ENCODE peak calls at places on chromosome 2, in six cellular contexts. One of them, this sample, is unnamed.

GRCh38 chr2:207163053-207163814 is 2.5 kb downstream of the KLF7 start:
- DNase-seq in ovary: no peak
- DNase-seq in A549: peak; percentile 91
- DNase-seq in uterus: peak; percentile 26
- DNase-seq in esophagus squamous epithelium: no peak
- DNase-seq in GM12878: no peak
- DNase-seq in this sample: no peak

GRCh38 chr2:159936471-159936870 is 125.9 kb downstream of the PLA2R1 start:
- DNase-seq in uterus: no peak
- DNase-seq in ovary: no peak
- DNase-seq in GM12878: no peak
- DNase-seq in A549: peak; percentile 55
- DNase-seq in esophagus squamous epithelium: no peak
- DNase-seq in this sample: no peak

GRCh38 chr2:223950448-223951347 is 5.6 kb upstream of the WDFY1 start:
- DNase-seq in esophagus squamous epithelium: no peak
- DNase-seq in A549: no peak
- DNase-seq in ovary: no peak
- DNase-seq in uterus: no peak
- DNase-seq in GM12878: no peak
- DNase-seq in this sample: no peak

GRCh38 chr2:1727101-1727771 is 17.1 kb downstream of the PXDN start:
- DNase-seq in uterus: peak; percentile 11
- DNase-seq in ovary: no peak
- DNase-seq in esophagus squamous epithelium: no peak
- DNase-seq in GM12878: no peak
- DNase-seq in A549: no peak
- DNase-seq in this sample: peak; percentile 81

GRCh38 chr2:255195-255594 is 8.6 kb downstream of the SH3YL1 start:
- DNase-seq in ovary: no peak
- DNase-seq in esophagus squamous epithelium: no peak
- DNase-seq in A549: no peak
- DNase-seq in GM12878: no peak
- DNase-seq in uterus: no peak
- DNase-seq in this sample: no peak

GRCh38 chr2:58640042-58640441 is 398.9 kb upstream of the FANCL start:
- DNase-seq in uterus: no peak
- DNase-seq in ovary: no peak
- DNase-seq in esophagus squamous epithelium: no peak
- DNase-seq in A549: no peak
- DNase-seq in GM12878: no peak
- DNase-seq in this sample: no peak

GRCh38 chr2:217993817-217994459 is 8.9 kb downstream of the TNS1 start:
- DNase-seq in GM12878: no peak
- DNase-seq in uterus: peak; percentile 69
- DNase-seq in A549: peak; percentile 33
- DNase-seq in ovary: peak; percentile 80
- DNase-seq in esophagus squamous epithelium: no peak
- DNase-seq in this sample: no peak

GRCh38 chr2:128347701-128348504 is 29.2 kb upstream of the HS6ST1 start:
- DNase-seq in GM12878: no peak
- DNase-seq in ovary: peak; percentile 76
- DNase-seq in A549: no peak
- DNase-seq in esophagus squamous epithelium: no peak
- DNase-seq in uterus: peak; percentile 73
- DNase-seq in this sample: no peak

GRCh38 chr2:25276569-25277465 is 64.9 kb downstream of the DNMT3A start:
- DNase-seq in ovary: peak; percentile 60
- DNase-seq in esophagus squamous epithelium: peak; percentile 15
- DNase-seq in A549: no peak
- DNase-seq in GM12878: no peak
- DNase-seq in uterus: peak; percentile 70
- DNase-seq in this sample: no peak

GRCh38 chr2:11669454-11670291 is at the start of gene NTSR2:
- DNase-seq in ovary: peak; percentile 83
- DNase-seq in GM12878: no peak
- DNase-seq in A549: peak; percentile 68
- DNase-seq in esophagus squamous epithelium: no peak
- DNase-seq in uterus: peak; percentile 67
- DNase-seq in this sample: peak; percentile 83

GRCh38 chr2:234032301-234032856 is 18.1 kb upstream of the SPP2 start:
- DNase-seq in uterus: no peak
- DNase-seq in A549: peak; percentile 37
- DNase-seq in GM12878: no peak
- DNase-seq in ovary: no peak
- DNase-seq in esophagus squamous epithelium: no peak
- DNase-seq in this sample: no peak

GRCh38 chr2:6877402-6878305 is at the start of gene RSAD2:
- DNase-seq in GM12878: peak; percentile 15
- DNase-seq in esophagus squamous epithelium: no peak
- DNase-seq in uterus: peak; percentile 36
- DNase-seq in ovary: no peak
- DNase-seq in A549: no peak
- DNase-seq in this sample: no peak

GRCh38 chr2:86081724-86082123 is 24.0 kb downstream of the POLR1A start:
- DNase-seq in uterus: no peak
- DNase-seq in GM12878: no peak
- DNase-seq in A549: no peak
- DNase-seq in esophagus squamous epithelium: no peak
- DNase-seq in ovary: no peak
- DNase-seq in this sample: no peak

GRCh38 chr2:86079981-86080911 is 25.4 kb downstream of the POLR1A start:
- DNase-seq in A549: peak; percentile 82
- DNase-seq in esophagus squamous epithelium: peak; percentile 21
- DNase-seq in ovary: peak; percentile 88
- DNase-seq in GM12878: peak; percentile 45
- DNase-seq in uterus: peak; percentile 75
- DNase-seq in this sample: peak; percentile 69

GRCh38 chr2:86074811-86075210 is 30.9 kb downstream of the POLR1A start:
- DNase-seq in esophagus squamous epithelium: no peak
- DNase-seq in GM12878: no peak
- DNase-seq in ovary: no peak
- DNase-seq in A549: no peak
- DNase-seq in uterus: no peak
- DNase-seq in this sample: no peak

GRCh38 chr2:86082768-86083167 is 22.9 kb downstream of the POLR1A start:
- DNase-seq in uterus: no peak
- DNase-seq in ovary: no peak
- DNase-seq in esophagus squamous epithelium: no peak
- DNase-seq in A549: no peak
- DNase-seq in GM12878: no peak
- DNase-seq in this sample: no peak

DNA sequence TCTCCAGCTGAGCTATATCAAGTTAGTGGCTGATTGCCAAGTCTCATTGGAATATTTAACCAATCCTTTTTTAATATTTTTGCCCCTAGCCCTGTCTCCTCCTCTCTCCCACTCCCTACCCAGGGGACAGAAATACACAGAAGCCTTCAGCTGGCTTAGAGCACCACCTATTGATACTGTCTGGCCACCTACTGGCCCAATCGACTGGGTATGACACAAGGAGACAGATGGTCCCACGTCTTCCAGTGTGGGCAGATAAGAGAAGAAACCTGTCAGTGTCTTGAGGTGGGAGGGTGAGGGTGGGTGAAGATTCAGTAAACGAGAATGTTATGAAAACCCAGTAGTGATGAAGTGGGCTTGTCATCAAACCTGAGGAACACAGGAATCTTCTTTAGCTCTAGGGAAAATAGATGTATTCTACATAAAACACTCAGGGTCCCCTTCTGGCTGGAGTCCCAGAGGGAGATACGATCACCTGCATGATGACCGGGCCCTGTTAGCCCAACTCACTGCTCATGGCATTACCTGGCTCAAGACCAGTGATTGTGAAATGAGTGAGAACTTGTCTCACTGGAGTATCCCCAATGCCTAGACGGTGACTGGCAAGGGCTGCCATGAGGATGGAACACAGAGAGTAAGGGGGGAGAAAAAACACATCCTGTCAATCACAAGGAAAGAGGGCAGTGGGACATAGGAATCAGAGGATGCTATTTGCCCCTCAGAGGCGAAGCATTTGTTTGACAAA is 26.7 kb downstream of the POLR1A start:
- DNase-seq in esophagus squamous epithelium: no peak
- DNase-seq in GM12878: no peak
- DNase-seq in uterus: peak; percentile 51
- DNase-seq in ovary: no peak
- DNase-seq in A549: peak; percentile 69
- DNase-seq in this sample: no peak
- TF ChIP-seq CTCF in esophagus squamous epithelium: peak; percentile 40
- TF ChIP-seq CTCF in GM12878: peak; percentile 60
- TF ChIP-seq CTCF in uterus: peak; percentile 89
- TF ChIP-seq CTCF in ovary: peak; percentile 69
- TF ChIP-seq CTCF in A549: peak; percentile 92
- TF ChIP-seq CTCF in this sample: no peak

GRCh38 chr2:229196448-229196847 is 74.6 kb downstream of the PID1 start:
- DNase-seq in esophagus squamous epithelium: no peak
- DNase-seq in ovary: no peak
- DNase-seq in uterus: no peak
- DNase-seq in GM12878: no peak
- DNase-seq in A549: no peak
- DNase-seq in this sample: no peak
- H3K4me3 ChIP-seq in esophagus squamous epithelium: no peak overlapping the region
- H3K4me3 ChIP-seq in ovary: no peak overlapping the region
- H3K4me3 ChIP-seq in uterus: no peak overlapping the region
- H3K4me3 ChIP-seq in GM12878: no peak overlapping the region
- H3K4me3 ChIP-seq in A549: no peak overlapping the region
- H3K4me3 ChIP-seq in this sample: no peak overlapping the region

GRCh38 chr2:111883661-111884591 is at the start of gene ANAPC1:
- DNase-seq in GM12878: peak; percentile 67
- DNase-seq in esophagus squamous epithelium: peak; percentile 64
- DNase-seq in A549: peak; percentile 90
- DNase-seq in ovary: peak; percentile 79
- DNase-seq in uterus: peak; percentile 76
- DNase-seq in this sample: peak; percentile 74
- TF ChIP-seq POLR2A in GM12878: peak; percentile 98
- TF ChIP-seq POLR2A in esophagus squamous epithelium: peak; percentile 27
- TF ChIP-seq POLR2A in A549: peak; percentile 92
- TF ChIP-seq POLR2A in ovary: peak; percentile 38
- TF ChIP-seq POLR2A in uterus: peak; percentile 50
- TF ChIP-seq POLR2A in this sample: no peak

DNA sequence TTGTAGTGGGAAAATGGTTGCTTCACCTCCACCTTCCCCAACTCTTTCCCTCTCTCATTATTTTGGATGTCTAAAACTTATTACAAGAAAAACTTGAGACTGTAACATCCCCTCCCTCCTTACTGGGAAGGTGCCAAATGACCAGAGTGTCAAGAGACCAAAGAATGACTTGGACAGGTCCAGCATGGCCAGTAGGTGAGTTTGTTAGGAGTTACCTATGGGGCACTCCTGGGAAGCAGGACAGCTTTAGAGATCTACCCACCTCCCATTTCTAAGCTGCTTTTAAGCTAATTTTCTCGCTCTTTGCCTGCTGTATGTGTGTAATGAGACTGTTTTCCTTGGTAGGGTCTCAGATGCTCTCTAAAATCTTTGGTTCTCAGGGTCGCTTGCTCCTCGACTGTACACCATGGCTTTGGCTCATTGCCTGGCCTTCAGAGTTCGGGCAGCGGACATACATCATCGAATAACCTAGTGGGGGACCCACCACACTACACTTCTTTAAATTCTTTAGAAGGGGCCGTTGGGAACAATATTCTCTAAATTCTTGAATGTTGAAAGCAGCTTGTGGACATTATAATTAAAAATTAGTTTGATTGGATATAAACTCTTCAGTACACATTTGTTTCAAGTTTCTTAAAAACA is 45.2 kb downstream of the SLC30A6 start:
- DNase-seq in ovary: no peak
- DNase-seq in uterus: no peak
- DNase-seq in esophagus squamous epithelium: no peak
- DNase-seq in GM12878: no peak
- DNase-seq in A549: no peak
- DNase-seq in this sample: no peak
- TF ChIP-seq CTCF in ovary: no peak
- TF ChIP-seq CTCF in uterus: no peak
- TF ChIP-seq CTCF in esophagus squamous epithelium: no peak
- TF ChIP-seq CTCF in GM12878: no peak
- TF ChIP-seq CTCF in A549: no peak
- TF ChIP-seq CTCF in this sample: no peak

DNA sequence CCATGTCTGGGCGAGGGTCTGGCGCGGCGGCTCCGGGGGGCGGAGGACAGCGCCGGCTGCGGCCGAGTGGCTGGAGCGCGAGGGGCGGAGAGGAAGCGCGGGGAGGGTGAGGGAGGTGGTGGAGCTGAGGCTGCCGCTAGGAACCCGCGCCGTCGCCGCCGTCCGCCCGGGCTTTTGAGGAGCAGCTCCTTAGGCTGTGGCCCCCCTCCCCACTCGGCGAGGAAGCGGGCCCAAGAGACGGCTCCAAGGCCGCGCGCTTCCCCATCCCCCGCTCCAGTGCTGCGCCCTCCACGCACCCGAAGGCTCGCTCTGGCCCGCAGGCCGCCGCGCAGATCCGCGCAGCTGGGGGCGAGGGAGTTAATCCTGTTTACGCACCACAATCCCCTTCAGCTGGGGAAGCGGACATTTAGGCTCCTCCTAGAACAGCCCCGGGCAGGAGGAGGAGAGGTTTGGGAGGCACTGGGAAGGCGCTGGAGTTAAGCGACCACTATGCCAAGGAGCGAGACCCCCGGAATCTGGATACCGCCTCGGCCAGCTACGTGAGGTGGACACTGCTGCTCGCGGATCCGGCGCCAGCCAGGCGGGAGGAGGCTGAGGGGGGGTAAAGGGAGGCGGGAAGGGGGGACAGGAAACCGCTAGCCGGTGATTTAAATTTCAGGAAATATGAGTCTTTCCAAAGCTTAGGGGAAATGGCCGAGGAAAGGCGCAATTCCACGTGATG is at the start of gene CNRIP1:
- DNase-seq in ovary: peak; percentile 88
- DNase-seq in esophagus squamous epithelium: no peak
- DNase-seq in uterus: peak; percentile 82
- DNase-seq in A549: peak; percentile 49
- DNase-seq in GM12878: no peak
- DNase-seq in this sample: peak; percentile 94
- H3K4me3 ChIP-seq in ovary: peak within 1 kb of the TSS; percentile 64
- H3K4me3 ChIP-seq in esophagus squamous epithelium: peak within 1 kb of the TSS; percentile 49
- H3K4me3 ChIP-seq in uterus: peak within 1 kb of the TSS; percentile 62
- H3K4me3 ChIP-seq in A549: peak within 1 kb of the TSS; percentile 61
- H3K4me3 ChIP-seq in GM12878: no peak within 1 kb of the TSS
- H3K4me3 ChIP-seq in this sample: peak within 1 kb of the TSS; percentile 77

GRCh38 chr2:64697286-64698023 is 43.7 kb upstream of the SERTAD2 start:
- DNase-seq in ovary: no peak
- DNase-seq in A549: no peak
- DNase-seq in esophagus squamous epithelium: no peak
- DNase-seq in GM12878: no peak
- DNase-seq in uterus: no peak
- DNase-seq in this sample: no peak

GRCh38 chr2:64696631-64697030 is 42.9 kb upstream of the SERTAD2 start:
- DNase-seq in uterus: no peak
- DNase-seq in ovary: no peak
- DNase-seq in A549: no peak
- DNase-seq in esophagus squamous epithelium: no peak
- DNase-seq in GM12878: no peak
- DNase-seq in this sample: no peak

GRCh38 chr2:64698068-64698645 is 44.4 kb upstream of the SERTAD2 start:
- DNase-seq in GM12878: no peak
- DNase-seq in esophagus squamous epithelium: no peak
- DNase-seq in ovary: no peak
- DNase-seq in A549: no peak
- DNase-seq in uterus: no peak
- DNase-seq in this sample: no peak

GRCh38 chr2:64698668-64699444 is 45.1 kb upstream of the SERTAD2 start:
- DNase-seq in GM12878: peak; percentile 83
- DNase-seq in esophagus squamous epithelium: no peak
- DNase-seq in A549: peak; percentile 70
- DNase-seq in uterus: no peak
- DNase-seq in ovary: no peak
- DNase-seq in this sample: no peak

GRCh38 chr2:64695656-64696310 is 42.1 kb upstream of the SERTAD2 start:
- DNase-seq in GM12878: no peak
- DNase-seq in ovary: no peak
- DNase-seq in esophagus squamous epithelium: no peak
- DNase-seq in uterus: no peak
- DNase-seq in A549: no peak
- DNase-seq in this sample: no peak
- TF ChIP-seq POLR2A in GM12878: no peak
- TF ChIP-seq POLR2A in ovary: no peak
- TF ChIP-seq POLR2A in esophagus squamous epithelium: no peak
- TF ChIP-seq POLR2A in uterus: no peak
- TF ChIP-seq POLR2A in A549: no peak
- TF ChIP-seq POLR2A in this sample: no peak